ENCODE peak calls at places on chromosomes 11 and 22, in six cellular contexts. One of them, this sample, is unnamed.

GRCh38 chr11:44530413-44531115 is 34.9 kb upstream of the CD82 start:
- DNase-seq in fibroblast of mammary gland: peak; percentile 67
- DNase-seq in foreskin fibroblast: no peak
- DNase-seq in psoas muscle: no peak
- DNase-seq in HFFc6: no peak
- DNase-seq in cardiac muscle cell: no peak
- DNase-seq in this sample: no peak

GRCh38 chr11:6648505-6648904 is 7.1 kb downstream of the DCHS1 start:
- DNase-seq in cardiac muscle cell: no peak
- DNase-seq in psoas muscle: no peak
- DNase-seq in foreskin fibroblast: no peak
- DNase-seq in fibroblast of mammary gland: no peak
- DNase-seq in HFFc6: no peak
- DNase-seq in this sample: no peak

GRCh38 chr22:46626911-46627805 is 7.0 kb downstream of the GRAMD4 start:
- DNase-seq in psoas muscle: no peak
- DNase-seq in HFFc6: no peak
- DNase-seq in cardiac muscle cell: no peak
- DNase-seq in foreskin fibroblast: no peak
- DNase-seq in fibroblast of mammary gland: no peak
- DNase-seq in this sample: no peak

GRCh38 chr11:133249065-133249464 is 283.2 kb downstream of the OPCML start:
- DNase-seq in cardiac muscle cell: no peak
- DNase-seq in fibroblast of mammary gland: no peak
- DNase-seq in foreskin fibroblast: no peak
- DNase-seq in psoas muscle: no peak
- DNase-seq in HFFc6: no peak
- DNase-seq in this sample: no peak

GRCh38 chr11:103970850-103971249 is 65.6 kb upstream of the DDI1 start:
- DNase-seq in foreskin fibroblast: no peak
- DNase-seq in fibroblast of mammary gland: no peak
- DNase-seq in HFFc6: no peak
- DNase-seq in cardiac muscle cell: no peak
- DNase-seq in psoas muscle: no peak
- DNase-seq in this sample: no peak

GRCh38 chr22:43882122-43882767 is 9.6 kb downstream of the PNPLA5 start:
- DNase-seq in psoas muscle: no peak
- DNase-seq in fibroblast of mammary gland: no peak
- DNase-seq in cardiac muscle cell: no peak
- DNase-seq in foreskin fibroblast: no peak
- DNase-seq in HFFc6: no peak
- DNase-seq in this sample: no peak

GRCh38 chr11:128494418-128495332 is 92.7 kb downstream of the ETS1 start:
- DNase-seq in psoas muscle: no peak
- DNase-seq in fibroblast of mammary gland: peak; percentile 26
- DNase-seq in foreskin fibroblast: no peak
- DNase-seq in cardiac muscle cell: no peak
- DNase-seq in HFFc6: no peak
- DNase-seq in this sample: no peak

GRCh38 chr11:71488086-71488967 is 35.3 kb downstream of the NADSYN1 start:
- DNase-seq in cardiac muscle cell: peak; percentile 44
- DNase-seq in psoas muscle: no peak
- DNase-seq in foreskin fibroblast: peak; percentile 52
- DNase-seq in HFFc6: peak; percentile 34
- DNase-seq in fibroblast of mammary gland: no peak
- DNase-seq in this sample: no peak

GRCh38 chr11:10540915-10541591 is at the start of gene RNF141:
- DNase-seq in psoas muscle: peak; percentile 97
- DNase-seq in foreskin fibroblast: peak; percentile 98
- DNase-seq in fibroblast of mammary gland: peak; percentile 83
- DNase-seq in HFFc6: peak; percentile 89
- DNase-seq in cardiac muscle cell: peak; percentile 97
- DNase-seq in this sample: peak; percentile 98

GRCh38 chr22:26610072-26610958 is 7.5 kb downstream of the CRYBB1 start:
- DNase-seq in cardiac muscle cell: no peak
- DNase-seq in HFFc6: peak; percentile 91
- DNase-seq in foreskin fibroblast: peak; percentile 93
- DNase-seq in fibroblast of mammary gland: peak; percentile 88
- DNase-seq in psoas muscle: peak; percentile 36
- DNase-seq in this sample: no peak

GRCh38 chr11:8098361-8098760 is 17.4 kb downstream of the TUB start:
- DNase-seq in cardiac muscle cell: no peak
- DNase-seq in psoas muscle: no peak
- DNase-seq in fibroblast of mammary gland: peak; percentile 88
- DNase-seq in HFFc6: peak; percentile 71
- DNase-seq in foreskin fibroblast: peak; percentile 89
- DNase-seq in this sample: no peak

GRCh38 chr11:35390737-35391682 is 28.3 kb downstream of the SLC1A2 start:
- DNase-seq in HFFc6: peak; percentile 80
- DNase-seq in psoas muscle: no peak
- DNase-seq in fibroblast of mammary gland: peak; percentile 87
- DNase-seq in cardiac muscle cell: no peak
- DNase-seq in foreskin fibroblast: peak; percentile 88
- DNase-seq in this sample: no peak

GRCh38 chr11:34732831-34733230 is 111.9 kb downstream of the EHF start:
- DNase-seq in psoas muscle: no peak
- DNase-seq in foreskin fibroblast: no peak
- DNase-seq in fibroblast of mammary gland: no peak
- DNase-seq in cardiac muscle cell: no peak
- DNase-seq in HFFc6: no peak
- DNase-seq in this sample: no peak

GRCh38 chr11:45900916-45901617 is 6.0 kb downstream of the FREY1 start:
- DNase-seq in foreskin fibroblast: peak; percentile 31
- DNase-seq in psoas muscle: no peak
- DNase-seq in HFFc6: no peak
- DNase-seq in cardiac muscle cell: no peak
- DNase-seq in fibroblast of mammary gland: no peak
- DNase-seq in this sample: no peak

GRCh38 chr11:115148101-115148500 is 356.1 kb downstream of the CADM1 start:
- DNase-seq in fibroblast of mammary gland: no peak
- DNase-seq in psoas muscle: no peak
- DNase-seq in cardiac muscle cell: no peak
- DNase-seq in HFFc6: no peak
- DNase-seq in foreskin fibroblast: no peak
- DNase-seq in this sample: no peak

GRCh38 chr22:25448435-25449051 is 115.9 kb upstream of the GRK3 start:
- DNase-seq in cardiac muscle cell: peak; percentile 35
- DNase-seq in HFFc6: peak; percentile 11
- DNase-seq in foreskin fibroblast: peak; percentile 38
- DNase-seq in psoas muscle: no peak
- DNase-seq in fibroblast of mammary gland: peak; percentile 21
- DNase-seq in this sample: no peak

GRCh38 chr11:35868491-35868890 is 75.4 kb upstream of the LDLRAD3 start:
- DNase-seq in foreskin fibroblast: no peak
- DNase-seq in psoas muscle: no peak
- DNase-seq in fibroblast of mammary gland: no peak
- DNase-seq in cardiac muscle cell: no peak
- DNase-seq in HFFc6: no peak
- DNase-seq in this sample: no peak

GRCh38 chr22:33362702-33363101 is 304.5 kb upstream of the SYN3 start:
- DNase-seq in foreskin fibroblast: no peak
- DNase-seq in fibroblast of mammary gland: no peak
- DNase-seq in cardiac muscle cell: no peak
- DNase-seq in HFFc6: no peak
- DNase-seq in psoas muscle: no peak
- DNase-seq in this sample: no peak

GRCh38 chr11:118914178-118914918 is 11.4 kb downstream of the BCL9L start:
- DNase-seq in psoas muscle: peak; percentile 21
- DNase-seq in cardiac muscle cell: no peak
- DNase-seq in fibroblast of mammary gland: no peak
- DNase-seq in HFFc6: no peak
- DNase-seq in foreskin fibroblast: no peak
- DNase-seq in this sample: no peak

DNA sequence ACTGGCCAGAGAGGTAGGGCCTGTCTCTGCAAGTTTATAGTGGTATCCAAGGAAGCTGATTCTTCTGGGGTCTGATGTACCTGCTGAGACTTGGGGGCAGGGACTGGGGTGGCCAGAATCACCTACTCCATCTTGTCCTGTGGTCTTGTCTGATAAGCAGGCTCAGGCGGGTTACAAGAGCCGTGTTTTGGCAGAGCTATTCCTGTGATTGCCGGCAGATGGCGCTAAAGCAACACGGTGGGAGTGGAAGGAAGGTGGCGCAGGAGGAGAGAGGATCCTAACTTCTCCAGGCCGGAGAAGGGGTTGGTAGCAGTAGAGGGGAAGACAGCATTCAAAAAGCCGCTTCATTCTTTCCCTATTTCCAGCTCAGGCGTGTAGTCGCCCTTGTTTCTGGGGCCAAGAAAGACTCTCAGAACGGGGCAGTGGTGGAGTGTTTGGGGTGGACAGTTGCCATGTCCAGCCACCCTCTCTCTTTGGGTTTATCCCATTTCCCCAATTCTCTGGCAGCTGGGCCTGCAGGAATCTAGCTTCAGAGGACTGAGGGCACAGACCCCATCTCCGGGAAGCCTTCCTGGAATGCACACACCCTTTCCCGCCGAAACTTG is 15.1 kb downstream of the CHRM1 start:
- DNase-seq in foreskin fibroblast: peak; percentile 89
- DNase-seq in fibroblast of mammary gland: peak; percentile 77
- DNase-seq in cardiac muscle cell: peak; percentile 87
- DNase-seq in psoas muscle: peak; percentile 75
- DNase-seq in HFFc6: peak; percentile 66
- DNase-seq in this sample: peak; percentile 79
- TF ChIP-seq CTCF in foreskin fibroblast: peak; percentile 99
- TF ChIP-seq CTCF in fibroblast of mammary gland: peak; percentile 100
- TF ChIP-seq CTCF in cardiac muscle cell: peak; percentile 99
- TF ChIP-seq CTCF in psoas muscle: peak; percentile 98
- TF ChIP-seq CTCF in HFFc6: peak; percentile 98
- TF ChIP-seq CTCF in this sample: peak; percentile 95

DNA sequence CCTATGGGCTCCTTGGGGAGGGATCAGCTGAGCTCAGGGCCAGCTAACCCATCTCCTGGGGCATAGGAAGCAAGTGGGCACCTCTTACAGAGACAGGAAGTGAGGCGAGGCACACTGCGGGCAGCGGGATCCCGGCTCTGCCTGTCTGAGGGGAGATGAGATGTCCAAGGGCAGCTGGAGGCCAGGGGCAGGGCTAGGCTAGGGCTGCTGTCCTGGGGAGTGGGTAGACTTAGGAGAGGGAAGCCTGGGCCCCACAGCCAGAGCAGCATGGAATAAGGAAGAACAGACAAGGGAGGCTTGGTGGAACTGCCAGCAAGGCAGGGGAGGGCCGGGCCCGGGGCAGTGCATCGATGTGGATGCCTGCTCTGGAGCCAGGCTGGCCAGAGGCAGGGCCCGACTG is 76.3 kb downstream of the MORC2 start:
- DNase-seq in psoas muscle: no peak
- DNase-seq in HFFc6: no peak
- DNase-seq in fibroblast of mammary gland: no peak
- DNase-seq in cardiac muscle cell: no peak
- DNase-seq in foreskin fibroblast: no peak
- DNase-seq in this sample: no peak
- TF ChIP-seq CTCF in psoas muscle: no peak
- TF ChIP-seq CTCF in HFFc6: no peak
- TF ChIP-seq CTCF in fibroblast of mammary gland: no peak
- TF ChIP-seq CTCF in cardiac muscle cell: no peak
- TF ChIP-seq CTCF in foreskin fibroblast: no peak
- TF ChIP-seq CTCF in this sample: no peak

GRCh38 chr11:65100674-65101350 is 4.8 kb downstream of the VPS51 start:
- DNase-seq in fibroblast of mammary gland: peak; percentile 30
- DNase-seq in psoas muscle: no peak
- DNase-seq in cardiac muscle cell: no peak
- DNase-seq in HFFc6: no peak
- DNase-seq in foreskin fibroblast: peak; percentile 21
- DNase-seq in this sample: no peak
- TF ChIP-seq CTCF in fibroblast of mammary gland: peak; percentile 6
- TF ChIP-seq CTCF in psoas muscle: no peak
- TF ChIP-seq CTCF in cardiac muscle cell: peak; percentile 16
- TF ChIP-seq CTCF in HFFc6: peak; percentile 58
- TF ChIP-seq CTCF in foreskin fibroblast: no peak
- TF ChIP-seq CTCF in this sample: no peak

GRCh38 chr11:79417069-79417920 is 23.5 kb downstream of the TENM4 start:
- DNase-seq in HFFc6: no peak
- DNase-seq in psoas muscle: no peak
- DNase-seq in foreskin fibroblast: peak; percentile 35
- DNase-seq in cardiac muscle cell: no peak
- DNase-seq in fibroblast of mammary gland: no peak
- DNase-seq in this sample: no peak

GRCh38 chr11:79413258-79413657 is 27.6 kb downstream of the TENM4 start:
- DNase-seq in fibroblast of mammary gland: peak; percentile 97
- DNase-seq in cardiac muscle cell: peak; percentile 60
- DNase-seq in psoas muscle: peak; percentile 90
- DNase-seq in HFFc6: peak; percentile 88
- DNase-seq in foreskin fibroblast: peak; percentile 96
- DNase-seq in this sample: no peak

GRCh38 chr11:79414644-79415317 is 26.0 kb downstream of the TENM4 start:
- DNase-seq in psoas muscle: peak; percentile 57
- DNase-seq in HFFc6: peak; percentile 73
- DNase-seq in cardiac muscle cell: no peak
- DNase-seq in foreskin fibroblast: peak; percentile 79
- DNase-seq in fibroblast of mammary gland: peak; percentile 85
- DNase-seq in this sample: no peak

GRCh38 chr11:79415912-79416311 is 24.9 kb downstream of the TENM4 start:
- DNase-seq in HFFc6: no peak
- DNase-seq in foreskin fibroblast: no peak
- DNase-seq in psoas muscle: no peak
- DNase-seq in fibroblast of mammary gland: no peak
- DNase-seq in cardiac muscle cell: no peak
- DNase-seq in this sample: no peak

GRCh38 chr11:79415411-79415810 is 25.4 kb downstream of the TENM4 start:
- DNase-seq in cardiac muscle cell: no peak
- DNase-seq in foreskin fibroblast: peak; percentile 72
- DNase-seq in fibroblast of mammary gland: peak; percentile 57
- DNase-seq in HFFc6: peak; percentile 39
- DNase-seq in psoas muscle: no peak
- DNase-seq in this sample: no peak
- TF ChIP-seq CTCF in cardiac muscle cell: no peak
- TF ChIP-seq CTCF in foreskin fibroblast: no peak
- TF ChIP-seq CTCF in fibroblast of mammary gland: no peak
- TF ChIP-seq CTCF in HFFc6: no peak
- TF ChIP-seq CTCF in psoas muscle: no peak
- TF ChIP-seq CTCF in this sample: no peak

DNA sequence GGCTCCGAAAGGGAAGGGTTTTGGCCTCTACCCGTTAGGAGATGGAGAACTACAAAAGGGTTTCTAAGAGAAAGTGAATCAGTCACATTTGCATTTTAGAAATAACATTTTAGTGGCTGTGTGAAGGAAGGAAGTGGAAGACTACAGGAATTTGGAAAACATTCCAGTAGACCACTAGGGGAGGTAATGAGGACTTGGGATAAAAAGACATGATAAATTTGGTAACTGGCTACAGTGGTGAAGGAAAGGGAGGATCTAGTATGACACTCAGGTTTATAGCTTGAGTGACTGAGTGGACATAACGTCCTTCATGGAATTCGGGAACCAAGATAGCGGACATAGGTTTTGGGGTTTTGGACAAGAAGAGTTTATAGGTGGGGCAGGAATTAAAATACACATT is 7.0 kb upstream of the RRM1 start:
- DNase-seq in foreskin fibroblast: peak; percentile 26
- DNase-seq in HFFc6: peak; percentile 33
- DNase-seq in psoas muscle: no peak
- DNase-seq in cardiac muscle cell: no peak
- DNase-seq in fibroblast of mammary gland: no peak
- DNase-seq in this sample: no peak
- TF ChIP-seq CTCF in foreskin fibroblast: peak; percentile 25
- TF ChIP-seq CTCF in HFFc6: peak; percentile 69
- TF ChIP-seq CTCF in psoas muscle: no peak
- TF ChIP-seq CTCF in cardiac muscle cell: peak; percentile 33
- TF ChIP-seq CTCF in fibroblast of mammary gland: peak; percentile 18
- TF ChIP-seq CTCF in this sample: no peak

GRCh38 chr11:117859061-117859460 is 17.4 kb downstream of the FXYD6 start:
- DNase-seq in fibroblast of mammary gland: no peak
- DNase-seq in psoas muscle: no peak
- DNase-seq in HFFc6: no peak
- DNase-seq in foreskin fibroblast: no peak
- DNase-seq in cardiac muscle cell: no peak
- DNase-seq in this sample: no peak
- TF ChIP-seq CTCF in fibroblast of mammary gland: no peak
- TF ChIP-seq CTCF in psoas muscle: no peak
- TF ChIP-seq CTCF in HFFc6: no peak
- TF ChIP-seq CTCF in foreskin fibroblast: no peak
- TF ChIP-seq CTCF in cardiac muscle cell: no peak
- TF ChIP-seq CTCF in this sample: no peak

GRCh38 chr11:15006139-15006759 is 34.1 kb upstream of the CALCA start:
- DNase-seq in HFFc6: peak; percentile 53
- DNase-seq in cardiac muscle cell: peak; percentile 13
- DNase-seq in foreskin fibroblast: peak; percentile 49
- DNase-seq in psoas muscle: no peak
- DNase-seq in fibroblast of mammary gland: peak; percentile 65
- DNase-seq in this sample: no peak
- TF ChIP-seq CTCF in HFFc6: peak; percentile 78
- TF ChIP-seq CTCF in cardiac muscle cell: peak; percentile 45
- TF ChIP-seq CTCF in foreskin fibroblast: peak; percentile 30
- TF ChIP-seq CTCF in psoas muscle: peak; percentile 36
- TF ChIP-seq CTCF in fibroblast of mammary gland: peak; percentile 61
- TF ChIP-seq CTCF in this sample: peak; percentile 32

This sample was measured in lower lobe of right lung.